ENCODE peak calls at places on chromosomes 5 and 9, in ten cellular contexts. H is IMR-90; F is posterior cingulate gyrus; P is HEK293T; T is neural progenitor cell; D is CD4-positive, alpha-beta T cell; G is activated CD8-positive, alpha-beta memory T cell treated with anti-CD3 and anti-CD28 coated beads, Interleukin-2, amount 10 ng/mL, durations not matched to agents 7 days and 5 days; R is stimulated activated CD8-positive, alpha-beta memory T cell treated with anti-CD3 and anti-CD28 coated beads, Interleukin-12 subunit alpha, Interleukin-12 subunit beta, amount 100 ng/mL, for 1 hour; O is PC-3; K is neuronal stem cell. B is an unnamed sample.

GRCh38 chr5:172383231-172383802 is 71.0 kb downstream of the SH3PXD2B start:
- DNase-seq in H (peak), F (no peak), G (no peak), K (no peak), D (no peak), P (no peak), T (no peak), O (peak), R (no peak), B (no peak)

GRCh38 chr5:142437563-142437962 is 112.7 kb upstream of the SPRY4 start:
- DNase-seq in P (no peak), D (no peak), R (no peak), O (no peak), G (no peak), F (no peak), T (no peak), K (no peak), H (no peak), B (no peak)

GRCh38 chr9:5838884-5839571 is 6.1 kb upstream of the ERMP1 start:
- DNase-seq in F (no peak), H (peak), K (no peak), D (no peak), P (no peak), O (peak), R (no peak), G (no peak), T (no peak), B (no peak)

GRCh38 chr5:124453221-124454032 is 293.0 kb downstream of the ZNF608 start:
- DNase-seq in K (no peak), P (no peak), G (no peak), O (peak), F (no peak), T (no peak), D (no peak), R (no peak), H (peak), B (no peak)

GRCh38 chr5:56339732-56340131 is 106.6 kb upstream of the ANKRD55 start:
- DNase-seq in G (no peak), P (no peak), R (no peak), O (no peak), H (peak), F (no peak), T (no peak), K (no peak), D (no peak), B (no peak)

GRCh38 chr5:113043491-113043931 is 66.9 kb downstream of the DCP2 start:
- DNase-seq in G (no peak), O (peak), F (peak), D (no peak), H (no peak), T (peak), K (no peak), P (no peak), R (no peak), B (peak)

GRCh38 chr5:1001406-1002270 is 7.0 kb upstream of the NKD2 start:
- DNase-seq in F (no peak), K (no peak), P (no peak), G (peak), T (no peak), H (no peak), O (no peak), R (no peak), D (no peak), B (no peak)

GRCh38 chr5:53303105-53303504 is 177.3 kb upstream of the FST start:
- DNase-seq in P (no peak), G (no peak), K (no peak), R (no peak), D (no peak), T (no peak), O (peak), F (no peak), H (peak), B (no peak)

GRCh38 chr5:39424751-39425524 is at the start of gene DAB2:
- DNase-seq in F (peak), D (peak), T (peak), P (peak), H (peak), G (peak), O (peak), K (peak), R (peak), B (peak)

GRCh38 chr9:18060304-18060934 is 413.5 kb upstream of the ADAMTSL1 start:
- DNase-seq in H (no peak), R (no peak), O (peak), K (no peak), P (no peak), D (no peak), T (no peak), F (no peak), G (no peak), B (no peak)

GRCh38 chr5:74243634-74244033 is 396.9 kb downstream of the ENC1 start:
- DNase-seq in D (no peak), O (peak), K (no peak), R (no peak), G (no peak), H (no peak), F (no peak), T (no peak), P (no peak), B (no peak)

GRCh38 chr5:160269017-160269416 is 39.7 kb downstream of the FABP6 start:
- DNase-seq in F (no peak), D (no peak), K (no peak), T (no peak), P (no peak), H (peak), O (no peak), R (no peak), G (no peak), B (no peak)

GRCh38 chr5:375336-375920 is 53.9 kb downstream of the AHRR start:
- DNase-seq in K (no peak), T (no peak), R (no peak), O (no peak), G (peak), F (no peak), D (no peak), H (no peak), P (no peak), B (peak)

GRCh38 chr5:139514486-139514856 is 31.9 kb upstream of the STING1 start:
- DNase-seq in K (no peak), R (no peak), F (no peak), P (no peak), O (no peak), T (no peak), D (no peak), H (no peak), G (peak), B (no peak)

GRCh38 chr9:122144006-122144405 is 15.6 kb downstream of the NDUFA8 start:
- DNase-seq in H (no peak), R (no peak), K (no peak), T (no peak), F (no peak), P (no peak), O (no peak), D (no peak), G (no peak), B (no peak)

GRCh38 chr9:136994180-136994884 is 2.0 kb downstream of the CLIC3 start:
- DNase-seq in P (no peak), R (no peak), O (no peak), D (no peak), K (no peak), T (no peak), G (no peak), F (no peak), H (no peak), B (no peak)

GRCh38 chr5:14054111-14054854 is 88.9 kb upstream of the TRIO start:
- DNase-seq in K (no peak), R (no peak), T (no peak), H (peak), O (no peak), D (no peak), P (no peak), G (no peak), F (no peak), B (no peak)

GRCh38 chr9:14131353-14132088 is 182.4 kb downstream of the NFIB start:
- DNase-seq in P (no peak), G (no peak), O (no peak), H (no peak), T (no peak), D (no peak), F (no peak), R (no peak), K (no peak), B (no peak)

GRCh38 chr9:87725900-87726709 is at the start of gene CTSL:
- DNase-seq in F (peak), R (peak), H (peak), O (peak), T (peak), D (peak), G (no peak), P (peak), K (peak), B (peak)